ENCODE peak calls at places on chromosomes 4 and X, in eight cellular contexts. E is GM12878, F is H1, J is GM23248, L is mammary epithelial cell, M is endothelial cell of umbilical vein, Y is fibroblast of lung, T is PC-3. Z is an unnamed sample.

GRCh38 chr4:145404754-145405153 is 76.9 kb upstream of the SMAD1 start:
- DNase-seq in E (no peak), F (no peak), J (no peak), L (no peak), M (no peak), Y (no peak), T (no peak), Z (no peak)

GRCh38 chr4:117873779-117874178 is 160.5 kb upstream of the NDST3 start:
- DNase-seq in E (no peak), F (no peak), J (no peak), L (no peak), M (no peak), Y (no peak), T (no peak), Z (no peak)

GRCh38 chr4:89586864-89587263 is 250.1 kb downstream of the SNCA start:
- DNase-seq in E (no peak), F (no peak), J (peak), L (no peak), M (peak), Y (peak), T (peak), Z (no peak)

GRCh38 chr4:44446191-44446590 is 2.4 kb downstream of the KCTD8 start:
- DNase-seq in E (no peak), F (no peak), J (no peak), L (no peak), M (no peak), Y (peak), T (no peak), Z (no peak)

GRCh38 chr4:122744229-122744628 is 11.7 kb downstream of the BBS12 start:
- DNase-seq in E (no peak), F (no peak), J (peak), L (no peak), M (no peak), Y (no peak), T (no peak), Z (peak)

GRCh38 chrX:38561951-38562719 is 793 bp downstream of the TSPAN7 start:
- DNase-seq in E (no peak), F (peak), J (peak), L (no peak), M (no peak), Y (no peak), T (no peak), Z (no peak)

GRCh38 chr4:17358236-17358635 is 153.7 kb downstream of the QDPR start:
- DNase-seq in E (no peak), F (no peak), J (no peak), L (no peak), M (no peak), Y (peak), T (no peak), Z (peak)

GRCh38 chr4:148443550-148444295 is 1.5 kb upstream of the NR3C2 start:
- DNase-seq in E (no peak), F (peak), J (peak), L (no peak), M (peak), Y (peak), T (peak), Z (no peak)

GRCh38 chrX:112851161-112851779 is 10.6 kb upstream of the AMOT start:
- DNase-seq in E (peak), F (no peak), J (no peak), L (peak), M (no peak), Y (no peak), T (no peak), Z (no peak)

GRCh38 chrX:69312141-69312670 is 147.0 kb upstream of the PJA1 start:
- DNase-seq in E (no peak), F (no peak), J (no peak), L (no peak), M (no peak), Y (no peak), T (no peak), Z (no peak)

GRCh38 chr4:128228778-128229457 is 58.7 kb downstream of the PGRMC2 start:
- DNase-seq in E (no peak), F (no peak), J (peak), L (no peak), M (no peak), Y (no peak), T (peak), Z (no peak)

GRCh38 chrX:39133971-39134370 is 332.7 kb downstream of the MID1IP1 start:
- DNase-seq in E (no peak), F (peak), J (no peak), L (no peak), M (no peak), Y (no peak), T (peak), Z (no peak)

GRCh38 chrX:22296871-22297270 is 24.2 kb downstream of the CBLL2 start:
- DNase-seq in E (no peak), F (no peak), J (peak), L (no peak), M (no peak), Y (no peak), T (no peak), Z (no peak)

GRCh38 chr4:26020083-26020668 is 106.2 kb downstream of the SMIM20 start:
- DNase-seq in E (no peak), F (no peak), J (peak), L (peak), M (no peak), Y (peak), T (peak), Z (peak)

GRCh38 chr4:138161351-138161750 is 80.8 kb downstream of the SLC7A11 start:
- DNase-seq in E (no peak), F (no peak), J (no peak), L (no peak), M (no peak), Y (no peak), T (no peak), Z (no peak)

GRCh38 chr4:81207793-81208192 is 7.2 kb downstream of the PRKG2 start:
- DNase-seq in E (no peak), F (no peak), J (peak), L (peak), M (no peak), Y (peak), T (peak), Z (peak)

GRCh38 chr4:56958111-56958517 is 19.3 kb downstream of the NOA1 start:
- DNase-seq in E (no peak), F (no peak), J (peak), L (peak), M (peak), Y (peak), T (peak), Z (peak)

GRCh38 chrX:24148535-24149345 is 789 bp upstream of the ZFX start:
- DNase-seq in E (no peak), F (no peak), J (peak), L (no peak), M (peak), Y (peak), T (peak), Z (peak)

GRCh38 chr4:16124232-16124631 is 40.4 kb upstream of the PROM1 start:
- DNase-seq in E (no peak), F (no peak), J (no peak), L (no peak), M (no peak), Y (peak), T (no peak), Z (no peak)

GRCh38 chr4:184102488-184102887 is 115.2 kb downstream of the ENPP6 start:
- DNase-seq in E (no peak), F (no peak), J (no peak), L (no peak), M (no peak), Y (no peak), T (no peak), Z (no peak)

GRCh38 chr4:23455482-23455881 is 434.4 kb downstream of the PPARGC1A start:
- DNase-seq in E (no peak), F (peak), J (no peak), L (no peak), M (no peak), Y (peak), T (peak), Z (no peak)

GRCh38 chr4:173424899-173425805 is 26.2 kb upstream of the SCRG1 start:
- DNase-seq in E (no peak), F (no peak), J (peak), L (no peak), M (no peak), Y (peak), T (peak), Z (peak)

GRCh38 chrX:119753639-119754257 is 4.6 kb upstream of the SOWAHD start:
- DNase-seq in E (no peak), F (no peak), J (peak), L (no peak), M (peak), Y (no peak), T (peak), Z (no peak)

GRCh38 chr4:2258091-2259035 is 3.5 kb downstream of the MXD4 start:
- DNase-seq in E (no peak), F (no peak), J (no peak), L (no peak), M (no peak), Y (no peak), T (no peak), Z (no peak)

GRCh38 chrX:66200855-66201795 is 37.1 kb downstream of the HEPH start:
- DNase-seq in E (no peak), F (no peak), J (peak), L (no peak), M (no peak), Y (no peak), T (peak), Z (no peak)

GRCh38 chr4:110099638-110100037 is 98.8 kb downstream of the ELOVL6 start:
- DNase-seq in E (no peak), F (no peak), J (no peak), L (peak), M (no peak), Y (no peak), T (no peak), Z (no peak)

GRCh38 chr4:164428561-164428960 is 325.4 kb upstream of the SMIM31 start:
- DNase-seq in E (no peak), F (no peak), J (no peak), L (peak), M (no peak), Y (no peak), T (no peak), Z (no peak)

GRCh38 chr4:73619351-73619750 is 885 bp downstream of the RASSF6 start:
- DNase-seq in E (no peak), F (no peak), J (no peak), L (no peak), M (no peak), Y (no peak), T (no peak), Z (no peak)

GRCh38 chr4:95869961-95870500 is 30.1 kb downstream of the PDHA2 start:
- DNase-seq in E (no peak), F (no peak), J (no peak), L (no peak), M (no peak), Y (no peak), T (no peak), Z (no peak)

GRCh38 chrX:98422530-98422929 is 1538.8 kb downstream of the RPA4 start:
- DNase-seq in E (no peak), F (no peak), J (no peak), L (no peak), M (no peak), Y (no peak), T (no peak), Z (no peak)

GRCh38 chrX:19046343-19047215 is 62.7 kb upstream of the PHKA2 start:
- DNase-seq in E (no peak), F (no peak), J (peak), L (peak), M (no peak), Y (peak), T (peak), Z (peak)

GRCh38 chrX:42748067-42748850 is 29.7 kb downstream of the PPP1R2C start:
- DNase-seq in E (no peak), F (no peak), J (no peak), L (peak), M (peak), Y (peak), T (peak), Z (peak)

GRCh38 chrX:87517571-87518141 is at the start of gene KLHL4:
- DNase-seq in E (no peak), F (peak), J (peak), L (peak), M (peak), Y (peak), T (peak), Z (peak)

GRCh38 chr4:16196482-16197393 is 29.5 kb downstream of the TAPT1 start:
- DNase-seq in E (peak), F (no peak), J (peak), L (peak), M (peak), Y (peak), T (peak), Z (peak)

GRCh38 chrX:52979568-52979967 is 21.2 kb upstream of the FAM156A start:
- DNase-seq in E (no peak), F (no peak), J (no peak), L (no peak), M (no peak), Y (no peak), T (no peak), Z (no peak)

GRCh38 chr4:139243448-139244365 is 36.3 kb downstream of the MGARP start:
- DNase-seq in E (no peak), F (no peak), J (peak), L (peak), M (peak), Y (peak), T (peak), Z (peak)

GRCh38 chr4:86498560-86499166 is 95.5 kb upstream of the PTPN13 start:
- DNase-seq in E (no peak), F (no peak), J (peak), L (peak), M (peak), Y (peak), T (peak), Z (peak)

GRCh38 chr4:82560853-82561744 is 689 bp downstream of the TMEM150C start:
- DNase-seq in E (no peak), F (peak), J (peak), L (no peak), M (peak), Y (no peak), T (no peak), Z (no peak)
- TF ChIP-seq EZH2 in E (no peak), F (no peak), J (peak), L (peak), M (no peak), Y (peak), T (no peak), Z (peak)

DNA sequence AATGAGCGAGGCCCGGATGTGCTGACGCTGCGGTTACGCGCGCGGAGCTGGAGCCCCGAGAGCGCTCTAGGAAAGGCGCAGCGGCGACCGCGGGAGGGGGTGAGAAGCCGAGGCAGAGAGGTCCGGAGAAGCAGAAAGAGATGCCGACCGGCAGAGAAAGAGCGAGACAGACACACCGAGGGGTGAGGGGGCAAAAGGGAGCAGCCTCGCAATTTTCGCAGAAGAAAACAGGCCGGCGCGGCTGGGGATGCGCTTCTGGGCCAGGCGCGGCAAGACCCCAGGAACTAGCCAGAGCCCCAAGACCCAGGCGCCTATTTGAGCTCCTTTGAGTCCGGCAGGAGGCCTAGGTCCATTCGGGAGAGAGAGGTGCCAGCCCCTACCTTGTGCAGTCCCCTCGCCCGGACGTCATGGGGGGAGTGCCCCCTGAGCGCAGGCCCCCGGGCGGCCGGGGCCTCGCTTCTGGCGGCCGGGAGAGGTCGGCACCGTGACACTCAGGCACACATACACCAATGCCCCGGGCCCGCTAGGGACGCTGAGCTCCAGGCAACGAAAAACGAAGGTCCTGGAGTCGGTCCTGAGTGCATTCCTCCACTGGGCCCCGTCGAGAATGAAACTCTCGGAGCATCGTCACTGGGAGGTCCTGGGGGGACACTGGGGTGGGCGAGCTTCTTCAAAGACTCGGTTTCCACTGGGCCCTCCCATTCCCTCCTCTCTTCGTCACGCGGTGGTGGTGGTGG is 13.3 kb downstream of the HMX1 start:
- DNase-seq in E (no peak), F (no peak), J (no peak), L (no peak), M (no peak), Y (no peak), T (no peak), Z (no peak)
- TF ChIP-seq EZH2 in E (no peak), F (peak), J (no peak), L (no peak), M (peak), Y (no peak), T (no peak), Z (no peak)

GRCh38 chr4:90769251-90769650 is 642.1 kb downstream of the CCSER1 start:
- DNase-seq in E (no peak), F (no peak), J (no peak), L (no peak), M (no peak), Y (no peak), T (no peak), Z (no peak)
- TF ChIP-seq EZH2 in E (no peak), F (no peak), J (no peak), L (no peak), M (no peak), Y (no peak), T (no peak), Z (no peak)

DNA sequence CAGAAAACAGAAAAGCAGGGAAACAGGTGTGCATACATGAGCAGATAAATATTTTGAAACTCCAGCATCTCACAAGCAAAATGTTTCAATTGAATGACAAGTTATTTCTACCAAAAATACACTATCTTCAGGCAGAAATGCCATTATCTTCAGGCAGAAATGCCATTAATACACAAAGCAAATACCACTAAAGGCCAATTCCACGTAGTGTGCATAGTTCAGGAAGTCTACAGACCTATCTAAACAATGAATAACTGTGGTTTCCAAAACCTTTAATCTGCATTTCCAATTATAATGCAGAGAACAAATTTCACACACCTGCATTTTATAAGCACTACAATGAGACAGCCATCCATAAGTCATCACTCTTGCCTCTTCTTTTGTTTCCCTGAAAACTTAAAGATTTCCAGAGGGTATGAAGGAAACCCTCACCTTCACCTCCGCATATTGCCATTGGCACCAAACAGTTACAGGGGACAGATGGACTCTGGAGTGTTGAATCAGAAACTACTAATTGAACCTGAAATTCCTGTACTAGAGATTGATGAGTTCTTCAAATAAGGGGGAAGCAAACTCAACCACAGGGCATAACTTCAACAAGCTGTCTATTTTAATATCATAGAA is 179.0 kb downstream of the PDGFC start:
- DNase-seq in E (no peak), F (no peak), J (no peak), L (peak), M (peak), Y (peak), T (peak), Z (peak)
- TF ChIP-seq EZH2 in E (no peak), F (no peak), J (no peak), L (no peak), M (no peak), Y (no peak), T (no peak), Z (no peak)

DNA sequence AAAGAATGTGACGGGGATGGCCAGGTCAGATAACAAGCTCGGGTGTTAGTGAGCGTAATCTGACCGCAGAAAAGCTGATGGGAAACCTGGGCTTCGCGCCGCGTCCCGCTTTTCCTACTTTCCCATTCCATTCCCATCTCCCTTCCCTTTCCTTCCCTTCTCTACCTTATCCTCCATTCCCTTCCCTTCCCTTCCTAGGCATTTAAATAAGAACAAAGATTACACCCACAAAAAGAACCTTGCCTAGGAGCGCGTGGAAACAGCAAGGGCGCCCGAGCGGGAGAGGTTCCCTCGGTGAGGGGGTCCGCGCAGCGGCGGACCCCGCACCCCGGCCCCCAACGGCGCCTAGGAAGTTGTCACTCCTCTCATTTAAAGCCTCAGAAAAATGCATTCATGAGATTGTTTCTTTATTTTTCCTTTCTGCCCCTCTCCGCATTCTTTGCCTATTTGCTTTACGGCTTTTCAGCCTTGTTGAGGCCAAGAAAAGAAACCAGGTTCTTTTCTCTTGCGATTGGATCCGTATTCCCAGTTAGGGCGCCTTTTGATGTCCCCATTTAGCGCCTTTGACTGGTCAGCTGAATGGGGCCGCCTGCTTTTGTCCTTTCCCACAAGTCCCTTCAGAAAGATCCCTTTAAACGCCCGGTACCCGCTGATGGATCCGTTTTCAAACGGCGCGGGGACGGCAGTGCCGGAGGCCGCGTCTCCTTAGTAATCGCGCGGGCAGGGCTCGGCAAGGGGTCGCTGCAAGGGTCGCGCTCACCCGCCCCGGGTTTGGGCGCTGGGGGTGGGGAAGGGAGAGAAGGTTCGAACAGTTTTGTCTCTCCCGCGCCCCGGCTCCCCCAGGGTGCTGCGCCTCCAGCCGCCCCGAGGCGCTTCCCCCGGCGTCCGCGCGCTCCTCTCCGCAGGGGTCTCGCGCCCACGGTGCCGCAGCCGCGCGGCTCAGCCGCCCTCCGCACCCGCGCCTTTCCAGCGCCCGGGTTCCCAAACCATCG is 54.1 kb upstream of the TMEM33 start:
- DNase-seq in E (no peak), F (peak), J (peak), L (no peak), M (no peak), Y (no peak), T (no peak), Z (no peak)
- TF ChIP-seq EZH2 in E (no peak), F (peak), J (peak), L (peak), M (peak), Y (peak), T (no peak), Z (no peak)

Z was measured in astrocyte.